ENCODE peak calls at places on chromosome 12, in nine cellular contexts. S, A, Z, I, U, E, K, Q and Y are unnamed samples.
A peak's percentile ranks its signal among the peaks of the same experiment; 100 is the strongest.

GRCh38 chr12:46480282-46480681 is 107.7 kb upstream of the SLC38A2 start:
- DNase-seq in Z (no peak), U (no peak), Q (no peak), I (no peak), A (no peak), K (no peak), S (no peak), E (no peak), Y (no peak)

GRCh38 chr12:27552886-27553560 is 29.0 kb downstream of the PPFIBP1 start:
- DNase-seq in Z (no peak), I (peak; percentile 31), K (no peak), U (no peak), S (no peak), E (no peak), Q (no peak), A (no peak), Y (no peak)

GRCh38 chr12:130919115-130919514 is 34.6 kb upstream of the ADGRD1 start:
- DNase-seq in E (no peak), I (no peak), Z (no peak), A (no peak), Q (no peak), S (no peak), K (no peak), U (no peak), Y (no peak)

GRCh38 chr12:4228122-4228580 is 45.4 kb upstream of the CCND2 start:
- DNase-seq in U (no peak), Z (no peak), S (no peak), Q (no peak), K (no peak), A (no peak), I (no peak), E (no peak), Y (peak; percentile 47)

GRCh38 chr12:21483531-21483930 is 17.9 kb downstream of the RECQL start:
- DNase-seq in S (no peak), Z (no peak), Q (no peak), K (no peak), U (no peak), I (no peak), A (no peak), E (no peak), Y (no peak)

GRCh38 chr12:78457951-78458350 is 406.6 kb upstream of the SYT1 start:
- DNase-seq in E (no peak), I (no peak), Z (no peak), K (peak; percentile 1), Q (peak; percentile 59), A (no peak), U (no peak), S (no peak), Y (no peak)

GRCh38 chr12:7001921-7002591 is 16.2 kb downstream of the LPCAT3 start:
- DNase-seq in K (no peak), U (no peak), Z (no peak), S (no peak), E (no peak), Q (no peak), A (no peak), I (no peak), Y (no peak)

GRCh38 chr12:88693837-88694445 is 113.7 kb upstream of the KITLG start:
- DNase-seq in K (no peak), U (no peak), I (no peak), S (no peak), Z (no peak), E (no peak), Q (peak; percentile 49), A (no peak), Y (no peak)

GRCh38 chr12:99619389-99620158 is 28.0 kb upstream of the GARIN6 start:
- DNase-seq in I (no peak), A (no peak), U (no peak), S (peak; percentile 55), K (peak; percentile 36), Q (peak; percentile 42), E (no peak), Z (no peak), Y (no peak)

GRCh38 chr12:27779416-27779815 is 617 bp upstream of the KLHL42 start:
- DNase-seq in A (no peak), S (peak; percentile 62), I (no peak), E (no peak), Z (peak; percentile 15), U (peak; percentile 13), K (no peak), Q (peak; percentile 28), Y (no peak)

GRCh38 chr12:112430929-112431328 is 12.2 kb downstream of the PTPN11 start:
- DNase-seq in E (no peak), Z (no peak), U (no peak), S (no peak), I (no peak), Q (no peak), K (no peak), A (no peak), Y (no peak)

GRCh38 chr12:111093428-111094142 is 173.2 kb upstream of the MYL2 start:
- DNase-seq in Q (no peak), K (no peak), Z (no peak), I (no peak), S (no peak), U (peak; percentile 75), E (no peak), A (no peak), Y (no peak)

GRCh38 chr12:94148841-94149780 is 734 bp downstream of the PLXNC1 start:
- DNase-seq in S (peak; percentile 70), E (peak; percentile 33), I (no peak), Z (peak; percentile 33), U (no peak), A (no peak), Q (peak; percentile 31), K (peak; percentile 40), Y (peak; percentile 75)
- TF ChIP-seq CTCF in S (peak; percentile 61), E (no peak), I (peak; percentile 59), Z (peak; percentile 46), U (peak; percentile 18), A (peak; percentile 8), Q (no peak), K (no peak), Y (peak; percentile 68)

GRCh38 chr12:71938728-71939385 is at the start of gene TPH2:
- DNase-seq in Q (peak; percentile 50), K (peak; percentile 31), Z (peak; percentile 20), A (peak; percentile 34), U (no peak), E (peak; percentile 31), S (peak; percentile 84), I (peak; percentile 90), Y (peak; percentile 86)
- TF ChIP-seq CTCF in Q (peak; percentile 58), K (peak; percentile 51), Z (peak; percentile 52), A (no peak), U (peak; percentile 22), E (no peak), S (peak; percentile 83), I (peak; percentile 75), Y (peak; percentile 85)

DNA sequence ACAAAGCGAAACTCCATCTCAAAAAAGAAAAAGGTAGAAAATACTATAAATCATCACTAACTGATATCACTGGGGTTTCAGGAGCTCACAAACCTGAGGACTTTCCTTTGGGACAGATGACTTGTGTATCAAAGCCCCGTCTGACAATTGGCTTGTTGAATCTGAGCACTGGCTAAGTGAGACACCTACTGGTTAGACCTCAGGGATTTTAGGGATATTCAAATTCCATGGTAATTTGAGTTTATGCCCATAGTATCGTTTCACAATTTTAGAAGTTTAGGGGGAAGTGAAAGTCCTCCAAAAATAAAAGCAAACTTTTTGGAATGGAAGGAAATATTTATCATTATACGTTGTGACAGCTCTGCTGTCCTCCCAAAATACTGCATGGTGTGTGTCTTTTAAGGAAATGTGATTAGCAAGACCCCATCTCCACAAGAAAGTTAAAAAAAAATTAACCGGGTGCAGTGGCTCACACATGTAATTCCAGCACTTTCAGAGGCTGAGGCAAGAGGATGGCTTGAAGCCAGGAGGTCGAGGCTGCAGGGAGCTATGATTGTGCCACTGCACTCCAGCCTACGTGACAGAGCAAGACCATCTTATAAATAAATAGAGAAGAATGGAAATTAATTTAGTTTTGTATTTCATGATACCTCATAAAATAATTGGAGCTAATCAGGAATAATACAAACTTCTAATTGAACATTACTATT is 49.2 kb downstream of the FBXL14 start:
- DNase-seq in Q (peak; percentile 66), I (no peak), K (peak; percentile 58), A (no peak), S (no peak), Z (peak; percentile 20), U (no peak), E (no peak), Y (no peak)
- TF ChIP-seq CTCF in Q (peak; percentile 47), I (peak; percentile 35), K (peak; percentile 53), A (no peak), S (no peak), Z (peak; percentile 35), U (peak; percentile 30), E (no peak), Y (no peak)

GRCh38 chr12:76025601-76026575 is 5.7 kb downstream of the PHLDA1 start:
- DNase-seq in I (no peak), U (no peak), E (no peak), S (peak; percentile 38), A (no peak), Z (no peak), Q (peak; percentile 82), K (peak; percentile 25), Y (no peak)
- TF ChIP-seq CTCF in I (no peak), U (no peak), E (no peak), S (no peak), A (no peak), Z (no peak), Q (no peak), K (no peak), Y (no peak)

DNA sequence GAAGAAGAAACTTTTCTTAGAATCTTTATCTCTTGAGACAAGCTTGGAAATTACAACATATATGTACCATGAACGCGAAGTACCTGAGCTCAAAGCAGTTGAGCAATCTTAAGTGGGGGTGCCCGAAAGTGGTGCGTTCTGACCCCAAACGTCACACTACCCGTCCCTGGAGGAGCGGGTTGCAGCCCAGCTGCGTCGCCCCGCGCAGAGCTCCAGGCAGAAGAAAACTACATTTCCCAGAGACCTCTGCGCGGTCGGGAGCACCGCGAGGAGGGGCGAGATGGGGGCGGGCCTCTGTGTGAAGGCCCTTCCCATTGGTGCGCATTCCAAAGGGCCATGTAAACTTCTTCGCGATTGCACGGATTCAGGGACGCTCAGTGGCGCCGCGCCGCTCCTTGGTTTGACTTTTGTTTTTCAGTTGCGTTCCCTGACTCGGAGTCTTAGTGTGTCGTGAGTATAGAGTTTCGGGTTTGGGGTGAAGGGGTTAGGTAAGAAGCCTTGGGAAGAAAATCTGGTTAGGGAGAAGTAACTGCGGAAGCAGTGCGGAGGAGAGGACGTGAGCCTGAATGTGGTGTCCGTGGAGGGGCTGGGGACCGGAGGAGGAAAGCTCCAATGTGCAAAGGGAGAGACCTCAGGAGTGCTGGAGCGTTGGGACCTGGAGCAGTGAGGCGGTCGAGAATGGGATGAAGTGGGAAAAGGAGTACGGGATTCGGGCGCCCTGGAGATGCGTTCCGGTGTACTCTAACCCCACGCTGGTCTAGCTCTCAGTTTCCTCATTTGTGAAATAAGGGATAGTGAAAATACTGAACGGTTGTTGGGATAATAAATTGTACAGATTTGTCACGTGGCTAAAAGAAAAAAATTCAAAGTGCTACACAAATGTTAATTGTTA is at the start of gene CCDC77:
- DNase-seq in I (peak; percentile 91), S (peak; percentile 90), E (peak; percentile 92), A (peak; percentile 92), U (peak; percentile 92), K (peak; percentile 86), Q (peak; percentile 89), Z (peak; percentile 89), Y (peak; percentile 93)
- TF ChIP-seq CTCF in I (peak; percentile 37), S (peak; percentile 28), E (no peak), A (peak; percentile 12), U (peak; percentile 53), K (peak; percentile 35), Q (peak; percentile 20), Z (peak; percentile 43), Y (no peak)